ENCODE peak calls at places on chromosome X, in seven cellular contexts. One of them, this sample, is unnamed.

GRCh38 chrX:53279296-53280237 is 1.8 kb downstream of the IQSEC2 start:
- DNase-seq in AG10803: no peak
- DNase-seq in mucosa of descending colon: peak
- DNase-seq in suprapubic skin: no peak
- DNase-seq in psoas muscle: no peak
- DNase-seq in type B pancreatic cell: no peak
- DNase-seq in endothelial cell: no peak
- DNase-seq in this sample: no peak

GRCh38 chrX:45743081-45743533 is 542.4 kb upstream of the DIPK2B start:
- DNase-seq in psoas muscle: no peak
- DNase-seq in endothelial cell: no peak
- DNase-seq in mucosa of descending colon: no peak
- DNase-seq in AG10803: peak
- DNase-seq in type B pancreatic cell: no peak
- DNase-seq in suprapubic skin: no peak
- DNase-seq in this sample: no peak

GRCh38 chrX:45781901-45782553 is 581.4 kb upstream of the DIPK2B start:
- DNase-seq in AG10803: peak
- DNase-seq in suprapubic skin: no peak
- DNase-seq in psoas muscle: no peak
- DNase-seq in mucosa of descending colon: no peak
- DNase-seq in type B pancreatic cell: no peak
- DNase-seq in endothelial cell: no peak
- DNase-seq in this sample: no peak

GRCh38 chrX:1249101-1249887 is 19.3 kb upstream of the CSF2RA start:
- DNase-seq in mucosa of descending colon: peak
- DNase-seq in suprapubic skin: no peak
- DNase-seq in AG10803: peak
- DNase-seq in endothelial cell: no peak
- DNase-seq in psoas muscle: peak
- DNase-seq in type B pancreatic cell: peak
- DNase-seq in this sample: peak

GRCh38 chrX:151564035-151564434 is 560 bp downstream of the PASD1 start:
- DNase-seq in AG10803: no peak
- DNase-seq in psoas muscle: no peak
- DNase-seq in endothelial cell: no peak
- DNase-seq in type B pancreatic cell: no peak
- DNase-seq in suprapubic skin: no peak
- DNase-seq in mucosa of descending colon: no peak
- DNase-seq in this sample: no peak

GRCh38 chrX:43940811-43941210 is 32.4 kb downstream of the NDP start:
- DNase-seq in type B pancreatic cell: no peak
- DNase-seq in psoas muscle: no peak
- DNase-seq in suprapubic skin: no peak
- DNase-seq in endothelial cell: no peak
- DNase-seq in AG10803: peak
- DNase-seq in mucosa of descending colon: no peak
- DNase-seq in this sample: no peak

GRCh38 chrX:132491191-132491590 is 2.4 kb upstream of the MBNL3 start:
- DNase-seq in suprapubic skin: no peak
- DNase-seq in type B pancreatic cell: no peak
- DNase-seq in psoas muscle: no peak
- DNase-seq in AG10803: no peak
- DNase-seq in mucosa of descending colon: peak
- DNase-seq in endothelial cell: no peak
- DNase-seq in this sample: no peak

GRCh38 chrX:49120104-49120503 is 3.4 kb downstream of the GPKOW start:
- DNase-seq in mucosa of descending colon: peak
- DNase-seq in AG10803: no peak
- DNase-seq in suprapubic skin: no peak
- DNase-seq in type B pancreatic cell: no peak
- DNase-seq in psoas muscle: no peak
- DNase-seq in endothelial cell: no peak
- DNase-seq in this sample: no peak

GRCh38 chrX:11366998-11367595 is 73.9 kb downstream of the AMELX start:
- DNase-seq in suprapubic skin: no peak
- DNase-seq in mucosa of descending colon: no peak
- DNase-seq in type B pancreatic cell: no peak
- DNase-seq in endothelial cell: no peak
- DNase-seq in AG10803: no peak
- DNase-seq in psoas muscle: no peak
- DNase-seq in this sample: no peak

GRCh38 chrX:13747836-13748235 is 13.3 kb downstream of the OFD1 start:
- DNase-seq in endothelial cell: peak
- DNase-seq in suprapubic skin: no peak
- DNase-seq in AG10803: peak
- DNase-seq in type B pancreatic cell: no peak
- DNase-seq in psoas muscle: no peak
- DNase-seq in mucosa of descending colon: peak
- DNase-seq in this sample: peak

GRCh38 chrX:149758068-149758714 is 15.7 kb upstream of the HSFX1 start:
- DNase-seq in endothelial cell: no peak
- DNase-seq in psoas muscle: no peak
- DNase-seq in AG10803: no peak
- DNase-seq in type B pancreatic cell: no peak
- DNase-seq in suprapubic skin: no peak
- DNase-seq in mucosa of descending colon: no peak
- DNase-seq in this sample: no peak

GRCh38 chrX:123736333-123736921 is 3.6 kb upstream of the THOC2 start:
- DNase-seq in psoas muscle: no peak
- DNase-seq in type B pancreatic cell: no peak
- DNase-seq in mucosa of descending colon: no peak
- DNase-seq in suprapubic skin: no peak
- DNase-seq in endothelial cell: no peak
- DNase-seq in AG10803: peak
- DNase-seq in this sample: peak

GRCh38 chrX:47483310-47484268 is 567 bp upstream of the ZNF41 start:
- DNase-seq in type B pancreatic cell: no peak
- DNase-seq in suprapubic skin: no peak
- DNase-seq in endothelial cell: peak
- DNase-seq in AG10803: peak
- DNase-seq in psoas muscle: peak
- DNase-seq in mucosa of descending colon: peak
- DNase-seq in this sample: no peak

GRCh38 chrX:70001269-70001668 is 48.5 kb downstream of the AWAT2 start:
- DNase-seq in endothelial cell: no peak
- DNase-seq in mucosa of descending colon: no peak
- DNase-seq in suprapubic skin: no peak
- DNase-seq in AG10803: no peak
- DNase-seq in type B pancreatic cell: no peak
- DNase-seq in psoas muscle: no peak
- DNase-seq in this sample: no peak

GRCh38 chrX:6965729-6966128 is 181.8 kb upstream of the STS start:
- DNase-seq in endothelial cell: no peak
- DNase-seq in suprapubic skin: no peak
- DNase-seq in mucosa of descending colon: no peak
- DNase-seq in type B pancreatic cell: no peak
- DNase-seq in psoas muscle: no peak
- DNase-seq in AG10803: no peak
- DNase-seq in this sample: no peak

GRCh38 chrX:4277122-4277521 is 563.7 kb upstream of the PRKX start:
- DNase-seq in type B pancreatic cell: no peak
- DNase-seq in mucosa of descending colon: no peak
- DNase-seq in psoas muscle: no peak
- DNase-seq in suprapubic skin: no peak
- DNase-seq in endothelial cell: no peak
- DNase-seq in AG10803: no peak
- DNase-seq in this sample: no peak
- TF ChIP-seq CTCF in type B pancreatic cell: peak
- TF ChIP-seq CTCF in mucosa of descending colon: no peak
- TF ChIP-seq CTCF in psoas muscle: no peak
- TF ChIP-seq CTCF in suprapubic skin: no peak
- TF ChIP-seq CTCF in endothelial cell: no peak
- TF ChIP-seq CTCF in AG10803: no peak
- TF ChIP-seq CTCF in this sample: no peak

GRCh38 chrX:154097003-154097596 is 417 bp downstream of the MECP2 start:
- DNase-seq in suprapubic skin: peak
- DNase-seq in mucosa of descending colon: peak
- DNase-seq in type B pancreatic cell: peak
- DNase-seq in psoas muscle: peak
- DNase-seq in AG10803: peak
- DNase-seq in endothelial cell: peak
- DNase-seq in this sample: no peak
- TF ChIP-seq CTCF in suprapubic skin: no peak
- TF ChIP-seq CTCF in mucosa of descending colon: no peak
- TF ChIP-seq CTCF in type B pancreatic cell: no peak
- TF ChIP-seq CTCF in psoas muscle: no peak
- TF ChIP-seq CTCF in AG10803: no peak
- TF ChIP-seq CTCF in endothelial cell: no peak
- TF ChIP-seq CTCF in this sample: no peak

DNA sequence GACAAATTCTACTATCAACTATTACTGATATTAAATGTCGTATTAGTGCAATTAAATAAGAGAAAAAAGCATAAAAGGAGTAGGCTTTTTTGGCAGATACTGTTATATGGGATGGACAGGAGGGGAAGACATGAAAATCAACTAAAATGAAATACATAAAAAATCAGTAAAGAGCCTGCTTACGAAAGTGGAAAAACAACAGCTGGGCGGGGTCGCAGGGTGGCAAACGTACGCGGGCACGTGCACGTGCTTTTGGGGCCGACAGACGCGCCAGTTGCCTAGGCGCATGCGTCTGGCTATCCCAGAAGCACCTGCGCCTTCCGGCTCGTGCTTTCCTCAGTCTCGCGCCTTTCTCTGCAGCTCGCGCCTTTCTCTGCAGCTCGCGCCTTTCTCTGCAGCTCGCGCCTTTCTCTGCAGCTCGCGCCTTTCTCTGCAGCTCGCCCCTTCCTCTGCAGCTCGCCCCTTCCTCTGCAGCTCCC is at the start of gene YY2:
- DNase-seq in suprapubic skin: no peak
- DNase-seq in type B pancreatic cell: no peak
- DNase-seq in AG10803: no peak
- DNase-seq in endothelial cell: no peak
- DNase-seq in mucosa of descending colon: no peak
- DNase-seq in psoas muscle: no peak
- DNase-seq in this sample: no peak
- TF ChIP-seq CTCF in suprapubic skin: no peak
- TF ChIP-seq CTCF in type B pancreatic cell: no peak
- TF ChIP-seq CTCF in AG10803: no peak
- TF ChIP-seq CTCF in endothelial cell: no peak
- TF ChIP-seq CTCF in mucosa of descending colon: no peak
- TF ChIP-seq CTCF in psoas muscle: no peak
- TF ChIP-seq CTCF in this sample: no peak

GRCh38 chrX:18206657-18207056 is 14.0 kb downstream of the BEND2 start:
- DNase-seq in endothelial cell: no peak
- DNase-seq in type B pancreatic cell: no peak
- DNase-seq in AG10803: no peak
- DNase-seq in suprapubic skin: no peak
- DNase-seq in mucosa of descending colon: no peak
- DNase-seq in psoas muscle: no peak
- DNase-seq in this sample: no peak

DNA sequence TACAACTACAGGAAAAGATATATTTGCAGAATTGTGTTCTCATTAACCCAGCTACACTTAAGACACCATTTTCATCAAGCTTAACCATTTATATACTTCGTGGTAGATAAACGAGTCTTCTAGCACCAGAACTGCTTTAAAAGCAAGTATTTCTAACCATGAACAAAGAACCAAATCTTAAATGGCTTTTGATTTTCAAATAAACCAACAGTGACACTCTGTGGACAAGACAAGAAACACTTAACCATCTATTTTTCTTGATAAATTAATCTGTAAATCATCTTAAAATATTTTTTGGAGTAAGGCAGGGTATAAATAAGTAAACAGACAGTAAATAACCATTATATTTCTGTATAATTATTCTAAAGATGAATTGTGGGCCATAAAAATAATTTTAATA is 10.2 kb downstream of the BEND2 start:
- DNase-seq in mucosa of descending colon: no peak
- DNase-seq in psoas muscle: no peak
- DNase-seq in type B pancreatic cell: no peak
- DNase-seq in suprapubic skin: no peak
- DNase-seq in endothelial cell: no peak
- DNase-seq in AG10803: peak
- DNase-seq in this sample: no peak
- TF ChIP-seq CTCF in mucosa of descending colon: no peak
- TF ChIP-seq CTCF in psoas muscle: no peak
- TF ChIP-seq CTCF in type B pancreatic cell: peak
- TF ChIP-seq CTCF in suprapubic skin: no peak
- TF ChIP-seq CTCF in endothelial cell: no peak
- TF ChIP-seq CTCF in AG10803: no peak
- TF ChIP-seq CTCF in this sample: no peak

GRCh38 chrX:57156397-57157049 is 19.3 kb upstream of the SPIN2A start:
- DNase-seq in suprapubic skin: no peak
- DNase-seq in type B pancreatic cell: no peak
- DNase-seq in psoas muscle: no peak
- DNase-seq in AG10803: peak
- DNase-seq in endothelial cell: peak
- DNase-seq in mucosa of descending colon: peak
- DNase-seq in this sample: no peak
- TF ChIP-seq CTCF in suprapubic skin: no peak
- TF ChIP-seq CTCF in type B pancreatic cell: peak
- TF ChIP-seq CTCF in psoas muscle: peak
- TF ChIP-seq CTCF in AG10803: peak
- TF ChIP-seq CTCF in endothelial cell: peak
- TF ChIP-seq CTCF in mucosa of descending colon: no peak
- TF ChIP-seq CTCF in this sample: peak

GRCh38 chrX:116246261-116246660 is 75.7 kb downstream of the AGTR2 start:
- DNase-seq in suprapubic skin: no peak
- DNase-seq in endothelial cell: no peak
- DNase-seq in type B pancreatic cell: no peak
- DNase-seq in AG10803: peak
- DNase-seq in psoas muscle: no peak
- DNase-seq in mucosa of descending colon: no peak
- DNase-seq in this sample: no peak
- TF ChIP-seq CTCF in suprapubic skin: no peak
- TF ChIP-seq CTCF in endothelial cell: no peak
- TF ChIP-seq CTCF in type B pancreatic cell: no peak
- TF ChIP-seq CTCF in AG10803: no peak
- TF ChIP-seq CTCF in psoas muscle: no peak
- TF ChIP-seq CTCF in mucosa of descending colon: no peak
- TF ChIP-seq CTCF in this sample: no peak

GRCh38 chrX:68098431-68098830 is 334.9 kb downstream of the OPHN1 start:
- DNase-seq in type B pancreatic cell: no peak
- DNase-seq in AG10803: no peak
- DNase-seq in psoas muscle: no peak
- DNase-seq in endothelial cell: no peak
- DNase-seq in mucosa of descending colon: no peak
- DNase-seq in suprapubic skin: no peak
- DNase-seq in this sample: no peak
- TF ChIP-seq CTCF in type B pancreatic cell: no peak
- TF ChIP-seq CTCF in AG10803: no peak
- TF ChIP-seq CTCF in psoas muscle: no peak
- TF ChIP-seq CTCF in endothelial cell: no peak
- TF ChIP-seq CTCF in mucosa of descending colon: no peak
- TF ChIP-seq CTCF in suprapubic skin: no peak
- TF ChIP-seq CTCF in this sample: no peak

This sample was measured in HFF-Myc.